ENCODE peak calls at places on chromosomes 11 and 22, in eight cellular contexts. One of them, this sample, is unnamed.

GRCh38 chr22:45866398-45867117 is 110.4 kb downstream of the WNT7B start:
- DNase-seq in pancreas: no peak
- DNase-seq in right atrium auricular region: peak
- DNase-seq in foreskin fibroblast: no peak
- DNase-seq in choroid plexus epithelial cell: no peak
- DNase-seq in right lobe of liver: no peak
- DNase-seq in breast epithelium: no peak
- DNase-seq in neural progenitor cell: peak
- DNase-seq in this sample: no peak

GRCh38 chr11:10925149-10925926 is 67.5 kb upstream of the ZBED5 start:
- DNase-seq in pancreas: no peak
- DNase-seq in right atrium auricular region: no peak
- DNase-seq in foreskin fibroblast: no peak
- DNase-seq in choroid plexus epithelial cell: no peak
- DNase-seq in right lobe of liver: no peak
- DNase-seq in breast epithelium: no peak
- DNase-seq in neural progenitor cell: no peak
- DNase-seq in this sample: no peak

GRCh38 chr22:19880786-19881569 is 26.3 kb upstream of the GNB1L start:
- DNase-seq in pancreas: no peak
- DNase-seq in right atrium auricular region: peak
- DNase-seq in foreskin fibroblast: peak
- DNase-seq in choroid plexus epithelial cell: peak
- DNase-seq in right lobe of liver: no peak
- DNase-seq in breast epithelium: no peak
- DNase-seq in neural progenitor cell: peak
- DNase-seq in this sample: no peak

GRCh38 chr11:45560935-45561330 is 104.5 kb downstream of the CHST1 start:
- DNase-seq in pancreas: no peak
- DNase-seq in right atrium auricular region: no peak
- DNase-seq in foreskin fibroblast: no peak
- DNase-seq in choroid plexus epithelial cell: no peak
- DNase-seq in right lobe of liver: no peak
- DNase-seq in breast epithelium: no peak
- DNase-seq in neural progenitor cell: no peak
- DNase-seq in this sample: no peak

GRCh38 chr22:29456211-29456671 is 17.9 kb downstream of the RFPL1 start:
- DNase-seq in pancreas: no peak
- DNase-seq in right atrium auricular region: no peak
- DNase-seq in foreskin fibroblast: no peak
- DNase-seq in choroid plexus epithelial cell: peak
- DNase-seq in right lobe of liver: no peak
- DNase-seq in breast epithelium: no peak
- DNase-seq in neural progenitor cell: peak
- DNase-seq in this sample: no peak

GRCh38 chr22:35330258-35330861 is 30.7 kb downstream of the TOM1 start:
- DNase-seq in pancreas: no peak
- DNase-seq in right atrium auricular region: peak
- DNase-seq in foreskin fibroblast: peak
- DNase-seq in choroid plexus epithelial cell: peak
- DNase-seq in right lobe of liver: peak
- DNase-seq in breast epithelium: no peak
- DNase-seq in neural progenitor cell: no peak
- DNase-seq in this sample: peak

GRCh38 chr11:123006860-123007542 is 25.4 kb upstream of the BSX start:
- DNase-seq in pancreas: no peak
- DNase-seq in right atrium auricular region: no peak
- DNase-seq in foreskin fibroblast: no peak
- DNase-seq in choroid plexus epithelial cell: no peak
- DNase-seq in right lobe of liver: no peak
- DNase-seq in breast epithelium: no peak
- DNase-seq in neural progenitor cell: no peak
- DNase-seq in this sample: no peak

GRCh38 chr11:10866893-10867331 is 9.1 kb upstream of the ZBED5 start:
- DNase-seq in pancreas: no peak
- DNase-seq in right atrium auricular region: no peak
- DNase-seq in foreskin fibroblast: peak
- DNase-seq in choroid plexus epithelial cell: peak
- DNase-seq in right lobe of liver: no peak
- DNase-seq in breast epithelium: no peak
- DNase-seq in neural progenitor cell: no peak
- DNase-seq in this sample: no peak

GRCh38 chr11:103961010-103961409 is 75.4 kb upstream of the DDI1 start:
- DNase-seq in pancreas: no peak
- DNase-seq in right atrium auricular region: no peak
- DNase-seq in foreskin fibroblast: peak
- DNase-seq in choroid plexus epithelial cell: peak
- DNase-seq in right lobe of liver: no peak
- DNase-seq in breast epithelium: no peak
- DNase-seq in neural progenitor cell: no peak
- DNase-seq in this sample: no peak

GRCh38 chr22:22342697-22343602 is 98.4 kb downstream of the VPREB1 start:
- DNase-seq in pancreas: peak
- DNase-seq in right atrium auricular region: no peak
- DNase-seq in foreskin fibroblast: no peak
- DNase-seq in choroid plexus epithelial cell: peak
- DNase-seq in right lobe of liver: peak
- DNase-seq in breast epithelium: peak
- DNase-seq in neural progenitor cell: peak
- DNase-seq in this sample: no peak

GRCh38 chr22:35039625-35040024 is 26.3 kb upstream of the ISX start:
- DNase-seq in pancreas: no peak
- DNase-seq in right atrium auricular region: no peak
- DNase-seq in foreskin fibroblast: no peak
- DNase-seq in choroid plexus epithelial cell: no peak
- DNase-seq in right lobe of liver: no peak
- DNase-seq in breast epithelium: no peak
- DNase-seq in neural progenitor cell: no peak
- DNase-seq in this sample: no peak

GRCh38 chr11:95589893-95590612 is 199.5 kb downstream of the FAM76B start:
- DNase-seq in pancreas: no peak
- DNase-seq in right atrium auricular region: no peak
- DNase-seq in foreskin fibroblast: no peak
- DNase-seq in choroid plexus epithelial cell: no peak
- DNase-seq in right lobe of liver: peak
- DNase-seq in breast epithelium: no peak
- DNase-seq in neural progenitor cell: no peak
- DNase-seq in this sample: no peak
- TF ChIP-seq CTCF in pancreas: no peak
- TF ChIP-seq CTCF in right atrium auricular region: no peak
- TF ChIP-seq CTCF in foreskin fibroblast: no peak
- TF ChIP-seq CTCF in choroid plexus epithelial cell: no peak
- TF ChIP-seq CTCF in right lobe of liver: no peak
- TF ChIP-seq CTCF in breast epithelium: no peak
- TF ChIP-seq CTCF in neural progenitor cell: no peak
- TF ChIP-seq CTCF in this sample: no peak

GRCh38 chr22:27489265-27489675 is 312.3 kb downstream of the MN1 start:
- DNase-seq in pancreas: peak
- DNase-seq in right atrium auricular region: no peak
- DNase-seq in foreskin fibroblast: peak
- DNase-seq in choroid plexus epithelial cell: peak
- DNase-seq in right lobe of liver: peak
- DNase-seq in breast epithelium: no peak
- DNase-seq in neural progenitor cell: no peak
- DNase-seq in this sample: no peak

GRCh38 chr22:27485842-27486241 is 315.7 kb downstream of the MN1 start:
- DNase-seq in pancreas: no peak
- DNase-seq in right atrium auricular region: no peak
- DNase-seq in foreskin fibroblast: no peak
- DNase-seq in choroid plexus epithelial cell: no peak
- DNase-seq in right lobe of liver: no peak
- DNase-seq in breast epithelium: no peak
- DNase-seq in neural progenitor cell: no peak
- DNase-seq in this sample: no peak

GRCh38 chr22:27487600-27488450 is 313.7 kb downstream of the MN1 start:
- DNase-seq in pancreas: no peak
- DNase-seq in right atrium auricular region: no peak
- DNase-seq in foreskin fibroblast: no peak
- DNase-seq in choroid plexus epithelial cell: peak
- DNase-seq in right lobe of liver: no peak
- DNase-seq in breast epithelium: no peak
- DNase-seq in neural progenitor cell: no peak
- DNase-seq in this sample: no peak

GRCh38 chr22:27490080-27490479 is 311.5 kb downstream of the MN1 start:
- DNase-seq in pancreas: no peak
- DNase-seq in right atrium auricular region: no peak
- DNase-seq in foreskin fibroblast: no peak
- DNase-seq in choroid plexus epithelial cell: no peak
- DNase-seq in right lobe of liver: peak
- DNase-seq in breast epithelium: no peak
- DNase-seq in neural progenitor cell: no peak
- DNase-seq in this sample: no peak

DNA sequence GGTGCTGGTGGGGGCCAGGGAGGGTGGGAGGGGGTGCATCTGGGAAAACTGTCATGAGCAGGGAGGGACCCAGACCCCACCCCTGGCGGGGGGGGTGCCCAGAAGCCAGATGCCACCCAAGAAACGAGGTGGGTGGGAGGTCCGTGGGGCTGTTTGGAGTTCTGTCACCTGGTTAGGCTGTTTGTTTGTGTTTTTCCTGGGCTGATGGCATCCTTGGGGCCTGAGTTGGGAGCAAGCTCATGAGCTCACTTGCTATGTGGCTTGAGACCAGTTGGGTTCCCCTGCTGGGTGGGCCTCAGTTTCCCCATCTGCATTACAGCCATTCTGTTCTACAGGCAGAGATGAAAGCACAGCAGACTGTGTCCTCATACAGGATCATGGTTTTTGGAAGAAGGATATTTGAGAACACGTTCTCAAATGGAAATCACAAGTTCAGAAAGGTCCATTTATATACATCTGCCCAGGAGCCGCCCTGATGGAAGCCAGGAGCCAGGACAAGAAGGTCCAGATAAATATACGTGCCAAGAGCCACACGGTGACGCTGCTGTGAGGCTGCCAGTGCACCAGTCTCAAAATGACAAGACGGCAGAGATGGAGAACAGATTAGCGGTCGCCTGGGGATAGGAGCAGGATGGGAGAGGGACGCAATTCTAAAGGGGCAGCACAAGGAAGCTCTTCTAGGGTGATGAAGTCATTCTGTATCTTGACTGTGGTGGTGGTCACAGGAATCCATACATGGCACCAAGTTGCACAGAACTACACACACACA is 312.9 kb downstream of the MN1 start:
- DNase-seq in pancreas: peak
- DNase-seq in right atrium auricular region: no peak
- DNase-seq in foreskin fibroblast: no peak
- DNase-seq in choroid plexus epithelial cell: peak
- DNase-seq in right lobe of liver: peak
- DNase-seq in breast epithelium: no peak
- DNase-seq in neural progenitor cell: no peak
- DNase-seq in this sample: no peak
- TF ChIP-seq CTCF in pancreas: no peak
- TF ChIP-seq CTCF in right atrium auricular region: peak
- TF ChIP-seq CTCF in foreskin fibroblast: no peak
- TF ChIP-seq CTCF in choroid plexus epithelial cell: peak
- TF ChIP-seq CTCF in right lobe of liver: peak
- TF ChIP-seq CTCF in breast epithelium: no peak
- TF ChIP-seq CTCF in neural progenitor cell: no peak
- TF ChIP-seq CTCF in this sample: no peak

DNA sequence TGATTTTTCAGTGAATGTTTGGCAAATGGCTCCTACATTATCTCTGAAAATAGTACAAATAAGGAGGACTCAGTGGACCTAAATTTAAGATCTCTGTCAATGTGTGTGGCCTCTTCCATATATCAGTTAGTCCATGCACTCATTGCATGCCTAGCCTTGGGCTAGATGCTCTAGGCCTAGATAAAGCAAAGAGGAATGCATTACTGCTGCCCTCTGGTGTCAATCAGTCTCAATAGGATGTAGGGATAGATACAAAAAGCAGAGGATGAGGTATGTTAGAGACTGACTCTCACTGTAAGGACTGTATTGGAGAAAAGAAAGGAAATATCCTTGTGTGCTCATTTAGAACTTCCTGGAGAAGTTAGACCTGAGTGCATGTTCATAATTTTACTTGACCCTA is 42.0 kb downstream of the MS4A2 start:
- DNase-seq in pancreas: no peak
- DNase-seq in right atrium auricular region: no peak
- DNase-seq in foreskin fibroblast: no peak
- DNase-seq in choroid plexus epithelial cell: peak
- DNase-seq in right lobe of liver: no peak
- DNase-seq in breast epithelium: no peak
- DNase-seq in neural progenitor cell: peak
- DNase-seq in this sample: no peak
- TF ChIP-seq CTCF in pancreas: peak
- TF ChIP-seq CTCF in right atrium auricular region: peak
- TF ChIP-seq CTCF in foreskin fibroblast: no peak
- TF ChIP-seq CTCF in choroid plexus epithelial cell: peak
- TF ChIP-seq CTCF in right lobe of liver: peak
- TF ChIP-seq CTCF in breast epithelium: no peak
- TF ChIP-seq CTCF in neural progenitor cell: peak
- TF ChIP-seq CTCF in this sample: peak

DNA sequence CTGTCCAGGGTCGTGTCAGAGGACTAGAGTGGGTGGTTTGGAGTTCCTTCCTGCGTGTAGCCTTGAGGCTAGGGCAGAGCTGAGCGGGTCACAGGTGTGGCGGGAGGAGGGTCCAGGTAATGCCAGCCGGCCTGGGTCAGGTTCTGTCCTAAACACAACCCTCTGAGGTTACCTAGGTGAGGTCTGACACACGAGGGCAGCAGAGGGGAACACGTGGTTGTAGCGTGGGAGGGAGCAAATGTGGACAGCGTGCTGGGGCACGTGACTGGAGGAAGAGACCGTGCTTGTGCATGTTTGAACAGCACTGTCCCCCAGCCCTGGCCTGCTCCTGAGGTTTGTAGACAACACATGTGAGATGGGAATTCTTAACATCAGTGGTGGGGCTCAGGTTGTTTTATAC is 13.1 kb downstream of the MOV10L1 start:
- DNase-seq in pancreas: no peak
- DNase-seq in right atrium auricular region: no peak
- DNase-seq in foreskin fibroblast: no peak
- DNase-seq in choroid plexus epithelial cell: no peak
- DNase-seq in right lobe of liver: no peak
- DNase-seq in breast epithelium: no peak
- DNase-seq in neural progenitor cell: no peak
- DNase-seq in this sample: no peak
- TF ChIP-seq CTCF in pancreas: no peak
- TF ChIP-seq CTCF in right atrium auricular region: no peak
- TF ChIP-seq CTCF in foreskin fibroblast: no peak
- TF ChIP-seq CTCF in choroid plexus epithelial cell: no peak
- TF ChIP-seq CTCF in right lobe of liver: no peak
- TF ChIP-seq CTCF in breast epithelium: no peak
- TF ChIP-seq CTCF in neural progenitor cell: no peak
- TF ChIP-seq CTCF in this sample: no peak

GRCh38 chr11:120703358-120704152 is 192.0 kb downstream of the GRIK4 start:
- DNase-seq in pancreas: no peak
- DNase-seq in right atrium auricular region: no peak
- DNase-seq in foreskin fibroblast: no peak
- DNase-seq in choroid plexus epithelial cell: no peak
- DNase-seq in right lobe of liver: no peak
- DNase-seq in breast epithelium: no peak
- DNase-seq in neural progenitor cell: no peak
- DNase-seq in this sample: no peak
- TF ChIP-seq CTCF in pancreas: no peak
- TF ChIP-seq CTCF in right atrium auricular region: no peak
- TF ChIP-seq CTCF in foreskin fibroblast: no peak
- TF ChIP-seq CTCF in choroid plexus epithelial cell: no peak
- TF ChIP-seq CTCF in right lobe of liver: no peak
- TF ChIP-seq CTCF in breast epithelium: no peak
- TF ChIP-seq CTCF in neural progenitor cell: no peak
- TF ChIP-seq CTCF in this sample: no peak

GRCh38 chr22:48784701-48785503 is 1042.8 kb downstream of the BRD1 start:
- DNase-seq in pancreas: no peak
- DNase-seq in right atrium auricular region: peak
- DNase-seq in foreskin fibroblast: no peak
- DNase-seq in choroid plexus epithelial cell: no peak
- DNase-seq in right lobe of liver: no peak
- DNase-seq in breast epithelium: no peak
- DNase-seq in neural progenitor cell: no peak
- DNase-seq in this sample: no peak
- TF ChIP-seq CTCF in pancreas: no peak
- TF ChIP-seq CTCF in right atrium auricular region: no peak
- TF ChIP-seq CTCF in foreskin fibroblast: no peak
- TF ChIP-seq CTCF in choroid plexus epithelial cell: no peak
- TF ChIP-seq CTCF in right lobe of liver: no peak
- TF ChIP-seq CTCF in breast epithelium: no peak
- TF ChIP-seq CTCF in neural progenitor cell: no peak
- TF ChIP-seq CTCF in this sample: no peak

This sample was measured in CD14-positive monocyte.